ENCODE peak calls at places on chromosomes 16 and 17, in five cellular contexts. Y is amygdala, A is GM12892, E is M059J, N is pulmonary artery endothelial cell. T is an unnamed sample.

GRCh38 chr16:10213748-10214147 is 31.5 kb upstream of the GRIN2A start:
- DNase-seq in N (no peak), A (no peak), E (no peak), Y (no peak), T (no peak)

GRCh38 chr16:70697601-70698170 is 11.8 kb upstream of the MTSS2 start:
- DNase-seq in N (no peak), A (no peak), Y (no peak), E (peak), T (no peak)

GRCh38 chr16:53224932-53225533 is 170.2 kb downstream of the CHD9 start:
- DNase-seq in A (no peak), N (no peak), Y (no peak), E (peak), T (no peak)

GRCh38 chr16:86477642-86478041 is 32.7 kb upstream of the FOXF1 start:
- DNase-seq in Y (no peak), N (no peak), A (no peak), E (no peak), T (no peak)

GRCh38 chr17:60554377-60554788 is 28.3 kb upstream of the APPBP2 start:
- DNase-seq in E (peak), N (no peak), A (no peak), Y (no peak), T (no peak)

GRCh38 chr16:20385844-20386832 is 18.4 kb downstream of the PDILT start:
- DNase-seq in A (peak), N (no peak), Y (peak), E (peak), T (peak)

GRCh38 chr16:72856797-72857196 is 191.1 kb downstream of the ZFHX3 start:
- DNase-seq in E (no peak), N (no peak), Y (no peak), A (peak), T (no peak)

GRCh38 chr16:175145-175949 is 1.1 kb upstream of the HBA1 start:
- DNase-seq in N (no peak), Y (no peak), A (no peak), E (no peak), T (no peak)

GRCh38 chr16:28925386-28926228 is 569 bp upstream of the RABEP2 start:
- DNase-seq in A (no peak), Y (peak), N (no peak), E (peak), T (peak)

GRCh38 chr17:14918540-14918939 is 346.6 kb downstream of the PMP22 start:
- DNase-seq in Y (no peak), A (no peak), E (peak), N (no peak), T (no peak)

GRCh38 chr16:30605148-30605547 is 5.0 kb downstream of the ZNF689 start:
- DNase-seq in N (no peak), A (no peak), Y (no peak), E (no peak), T (no peak)

GRCh38 chr17:31724619-31725018 is 134.4 kb downstream of the COPRS start:
- DNase-seq in A (no peak), E (peak), N (peak), Y (no peak), T (no peak)

GRCh38 chr17:44004761-44005526 is 522 bp downstream of the NAGS start:
- DNase-seq in Y (no peak), E (no peak), A (no peak), N (no peak), T (no peak)

GRCh38 chr16:30924086-30924714 is 828 bp downstream of the FBXL19 start:
- DNase-seq in A (no peak), E (no peak), N (no peak), Y (no peak), T (no peak)

GRCh38 chr16:22075043-22075757 is 17.1 kb upstream of the VWA3A start:
- DNase-seq in E (peak), Y (no peak), A (no peak), N (no peak), T (no peak)

GRCh38 chr17:45298546-45299285 is 18.1 kb downstream of the MAP3K14 start:
- DNase-seq in N (no peak), Y (no peak), A (no peak), E (peak), T (no peak)

GRCh38 chr17:41992576-41992975 is 24.7 kb downstream of the DNAJC7 start:
- DNase-seq in N (no peak), A (no peak), Y (no peak), E (no peak), T (no peak)

GRCh38 chr16:76676356-76676755 is 399.2 kb downstream of the CNTNAP4 start:
- DNase-seq in Y (no peak), A (no peak), E (no peak), N (no peak), T (no peak)

GRCh38 chr16:72952404-72953301 is 95.3 kb downstream of the ZFHX3 start:
- DNase-seq in N (no peak), E (peak), Y (no peak), A (no peak), T (no peak)

GRCh38 chr17:19363460-19364035 is 1.0 kb upstream of the B9D1 start:
- DNase-seq in N (no peak), Y (no peak), A (no peak), E (no peak), T (no peak)

GRCh38 chr17:47257651-47258339 is 4.2 kb downstream of the ITGB3 start:
- DNase-seq in Y (no peak), A (no peak), E (peak), N (no peak), T (no peak)

GRCh38 chr17:16470302-16470701 is 21.7 kb downstream of the LRRC75A start:
- DNase-seq in A (no peak), E (no peak), N (no peak), Y (no peak), T (no peak)

GRCh38 chr17:2237521-2237921 is 66.1 kb downstream of the SMG6 start:
- DNase-seq in Y (no peak), A (no peak), E (peak), N (no peak), T (no peak)

GRCh38 chr17:36717088-36717487 is 115.7 kb downstream of the MRM1 start:
- DNase-seq in A (no peak), Y (no peak), N (no peak), E (peak), T (no peak)

GRCh38 chr16:56606688-56607618 is 1.4 kb upstream of the MT2A start:
- DNase-seq in Y (no peak), E (peak), N (peak), A (no peak), T (no peak)

GRCh38 chr17:47253541-47254402 is at the start of gene ITGB3:
- DNase-seq in E (peak), A (peak), Y (no peak), N (peak), T (no peak)

GRCh38 chr16:71537643-71538042 is 11.4 kb downstream of the CHST4 start:
- DNase-seq in N (no peak), A (peak), E (peak), Y (no peak), T (no peak)

GRCh38 chr16:4403133-4403949 is 13.1 kb downstream of the CORO7 start:
- DNase-seq in A (no peak), E (no peak), N (no peak), Y (no peak), T (no peak)

GRCh38 chr17:44747566-44747965 is 11.2 kb upstream of the ADAM11 start:
- DNase-seq in Y (no peak), N (no peak), E (peak), A (no peak), T (no peak)

GRCh38 chr17:62164712-62165377 is 99.8 kb upstream of the MED13 start:
- DNase-seq in E (no peak), N (no peak), Y (no peak), A (no peak), T (no peak)

GRCh38 chr16:78952630-78953029 is 647.9 kb downstream of the MAF start:
- DNase-seq in Y (no peak), E (no peak), N (no peak), A (no peak), T (no peak)

GRCh38 chr16:53695070-53695469 is 8.6 kb downstream of the RPGRIP1L start:
- DNase-seq in N (no peak), E (peak), A (no peak), Y (no peak), T (no peak)

GRCh38 chr17:82179946-82180475 is 32.6 kb downstream of the CCDC57 start:
- DNase-seq in N (no peak), A (no peak), E (no peak), Y (no peak), T (no peak)

T was measured in NK-92 treated with Interleukin-12 subunit alpha and Interleukin-12 subunit beta, amount 100 ng/mL, for 24 hours.